ENCODE peak calls at places on chromosomes 2 and 18, in ten cellular contexts. One of them, this sample, is unnamed.
A peak's percentile ranks its signal among the peaks of the same experiment; 100 is the strongest.

GRCh38 chr2:210199186-210199765 is 26.0 kb downstream of the ACADL start:
- DNase-seq in retinal pigment epithelial cell: no peak
- DNase-seq in esophagus muscularis mucosa: no peak
- DNase-seq in AG10803: peak; percentile 25
- DNase-seq in HL-60: no peak
- DNase-seq in CD8-positive, alpha-beta T cell: no peak
- DNase-seq in AG04450: no peak
- DNase-seq in cardiac muscle cell: peak; percentile 42
- DNase-seq in thyroid gland: no peak
- DNase-seq in SK-N-SH: no peak
- DNase-seq in this sample: no peak

GRCh38 chr18:8960740-8961657 is 141.5 kb upstream of the NDUFV2 start:
- DNase-seq in retinal pigment epithelial cell: no peak
- DNase-seq in esophagus muscularis mucosa: no peak
- DNase-seq in AG10803: peak; percentile 74
- DNase-seq in HL-60: no peak
- DNase-seq in CD8-positive, alpha-beta T cell: no peak
- DNase-seq in AG04450: no peak
- DNase-seq in cardiac muscle cell: peak; percentile 53
- DNase-seq in thyroid gland: no peak
- DNase-seq in SK-N-SH: no peak
- DNase-seq in this sample: peak; percentile 68

GRCh38 chr2:203685081-203685621 is 21.3 kb upstream of the CD28 start:
- DNase-seq in retinal pigment epithelial cell: peak; percentile 56
- DNase-seq in esophagus muscularis mucosa: peak; percentile 42
- DNase-seq in AG10803: peak; percentile 99
- DNase-seq in HL-60: no peak
- DNase-seq in CD8-positive, alpha-beta T cell: no peak
- DNase-seq in AG04450: peak; percentile 66
- DNase-seq in cardiac muscle cell: peak; percentile 96
- DNase-seq in thyroid gland: no peak
- DNase-seq in SK-N-SH: no peak
- DNase-seq in this sample: peak; percentile 48

GRCh38 chr2:79437416-79438281 is 75.2 kb upstream of the CTNNA2 start:
- DNase-seq in retinal pigment epithelial cell: no peak
- DNase-seq in esophagus muscularis mucosa: no peak
- DNase-seq in AG10803: no peak
- DNase-seq in HL-60: no peak
- DNase-seq in CD8-positive, alpha-beta T cell: no peak
- DNase-seq in AG04450: no peak
- DNase-seq in cardiac muscle cell: no peak
- DNase-seq in thyroid gland: no peak
- DNase-seq in SK-N-SH: no peak
- DNase-seq in this sample: no peak

GRCh38 chr2:203327582-203327917 is 644 bp upstream of the ABI2 start:
- DNase-seq in retinal pigment epithelial cell: no peak
- DNase-seq in esophagus muscularis mucosa: no peak
- DNase-seq in AG10803: no peak
- DNase-seq in HL-60: no peak
- DNase-seq in CD8-positive, alpha-beta T cell: no peak
- DNase-seq in AG04450: no peak
- DNase-seq in cardiac muscle cell: no peak
- DNase-seq in thyroid gland: no peak
- DNase-seq in SK-N-SH: peak; percentile 52
- DNase-seq in this sample: no peak

GRCh38 chr18:45107425-45107824 is 426.7 kb downstream of the SETBP1 start:
- DNase-seq in retinal pigment epithelial cell: no peak
- DNase-seq in esophagus muscularis mucosa: no peak
- DNase-seq in AG10803: peak; percentile 93
- DNase-seq in HL-60: no peak
- DNase-seq in CD8-positive, alpha-beta T cell: no peak
- DNase-seq in AG04450: no peak
- DNase-seq in cardiac muscle cell: peak; percentile 76
- DNase-seq in thyroid gland: no peak
- DNase-seq in SK-N-SH: no peak
- DNase-seq in this sample: no peak

GRCh38 chr2:25286025-25286400 is 55.7 kb downstream of the DNMT3A start:
- DNase-seq in retinal pigment epithelial cell: no peak
- DNase-seq in esophagus muscularis mucosa: no peak
- DNase-seq in AG10803: no peak
- DNase-seq in HL-60: no peak
- DNase-seq in CD8-positive, alpha-beta T cell: peak; percentile 88
- DNase-seq in AG04450: no peak
- DNase-seq in cardiac muscle cell: no peak
- DNase-seq in thyroid gland: peak; percentile 27
- DNase-seq in SK-N-SH: peak; percentile 79
- DNase-seq in this sample: no peak

GRCh38 chr18:44579028-44579692 is 101.5 kb upstream of the SETBP1 start:
- DNase-seq in retinal pigment epithelial cell: no peak
- DNase-seq in esophagus muscularis mucosa: no peak
- DNase-seq in AG10803: no peak
- DNase-seq in HL-60: no peak
- DNase-seq in CD8-positive, alpha-beta T cell: no peak
- DNase-seq in AG04450: no peak
- DNase-seq in cardiac muscle cell: peak; percentile 45
- DNase-seq in thyroid gland: no peak
- DNase-seq in SK-N-SH: peak; percentile 53
- DNase-seq in this sample: no peak

GRCh38 chr2:151021747-151022450 is 239.8 kb downstream of the RBM43 start:
- DNase-seq in retinal pigment epithelial cell: no peak
- DNase-seq in esophagus muscularis mucosa: no peak
- DNase-seq in AG10803: peak; percentile 13
- DNase-seq in HL-60: no peak
- DNase-seq in CD8-positive, alpha-beta T cell: no peak
- DNase-seq in AG04450: no peak
- DNase-seq in cardiac muscle cell: peak; percentile 55
- DNase-seq in thyroid gland: no peak
- DNase-seq in SK-N-SH: no peak
- DNase-seq in this sample: no peak

GRCh38 chr2:30024281-30024680 is 102.9 kb upstream of the ALK start:
- DNase-seq in retinal pigment epithelial cell: no peak
- DNase-seq in esophagus muscularis mucosa: peak; percentile 75
- DNase-seq in AG10803: no peak
- DNase-seq in HL-60: no peak
- DNase-seq in CD8-positive, alpha-beta T cell: no peak
- DNase-seq in AG04450: no peak
- DNase-seq in cardiac muscle cell: no peak
- DNase-seq in thyroid gland: no peak
- DNase-seq in SK-N-SH: no peak
- DNase-seq in this sample: no peak

GRCh38 chr2:9970386-9971044 is 19.0 kb downstream of the GRHL1 start:
- DNase-seq in retinal pigment epithelial cell: no peak
- DNase-seq in esophagus muscularis mucosa: no peak
- DNase-seq in AG10803: peak; percentile 16
- DNase-seq in HL-60: no peak
- DNase-seq in CD8-positive, alpha-beta T cell: no peak
- DNase-seq in AG04450: no peak
- DNase-seq in cardiac muscle cell: no peak
- DNase-seq in thyroid gland: no peak
- DNase-seq in SK-N-SH: no peak
- DNase-seq in this sample: no peak

GRCh38 chr2:234289789-234290188 is 207.1 kb downstream of the ARL4C start:
- DNase-seq in retinal pigment epithelial cell: no peak
- DNase-seq in esophagus muscularis mucosa: no peak
- DNase-seq in AG10803: peak; percentile 87
- DNase-seq in HL-60: peak; percentile 24
- DNase-seq in CD8-positive, alpha-beta T cell: no peak
- DNase-seq in AG04450: peak; percentile 73
- DNase-seq in cardiac muscle cell: peak; percentile 74
- DNase-seq in thyroid gland: no peak
- DNase-seq in SK-N-SH: no peak
- DNase-seq in this sample: peak; percentile 74

GRCh38 chr2:80363951-80364350 is 59.4 kb upstream of the LRRTM1 start:
- DNase-seq in retinal pigment epithelial cell: no peak
- DNase-seq in esophagus muscularis mucosa: no peak
- DNase-seq in AG10803: no peak
- DNase-seq in HL-60: no peak
- DNase-seq in CD8-positive, alpha-beta T cell: no peak
- DNase-seq in AG04450: no peak
- DNase-seq in cardiac muscle cell: no peak
- DNase-seq in thyroid gland: no peak
- DNase-seq in SK-N-SH: no peak
- DNase-seq in this sample: no peak

GRCh38 chr2:36223259-36223658 is 132.3 kb upstream of the CRIM1 start:
- DNase-seq in retinal pigment epithelial cell: no peak
- DNase-seq in esophagus muscularis mucosa: no peak
- DNase-seq in AG10803: no peak
- DNase-seq in HL-60: no peak
- DNase-seq in CD8-positive, alpha-beta T cell: no peak
- DNase-seq in AG04450: no peak
- DNase-seq in cardiac muscle cell: no peak
- DNase-seq in thyroid gland: no peak
- DNase-seq in SK-N-SH: no peak
- DNase-seq in this sample: no peak

GRCh38 chr2:217643814-217644301 is 358.9 kb downstream of the TNS1 start:
- DNase-seq in retinal pigment epithelial cell: no peak
- DNase-seq in esophagus muscularis mucosa: no peak
- DNase-seq in AG10803: no peak
- DNase-seq in HL-60: no peak
- DNase-seq in CD8-positive, alpha-beta T cell: no peak
- DNase-seq in AG04450: no peak
- DNase-seq in cardiac muscle cell: no peak
- DNase-seq in thyroid gland: no peak
- DNase-seq in SK-N-SH: no peak
- DNase-seq in this sample: no peak

GRCh38 chr2:65420712-65421431 is 11.5 kb downstream of the SPRED2 start:
- DNase-seq in retinal pigment epithelial cell: peak; percentile 24
- DNase-seq in esophagus muscularis mucosa: no peak
- DNase-seq in AG10803: peak; percentile 58
- DNase-seq in HL-60: no peak
- DNase-seq in CD8-positive, alpha-beta T cell: no peak
- DNase-seq in AG04450: peak; percentile 38
- DNase-seq in cardiac muscle cell: peak; percentile 60
- DNase-seq in thyroid gland: peak; percentile 41
- DNase-seq in SK-N-SH: no peak
- DNase-seq in this sample: peak; percentile 39
- H3K4me3 ChIP-seq in retinal pigment epithelial cell: no peak overlapping the region
- H3K4me3 ChIP-seq in esophagus muscularis mucosa: no peak overlapping the region
- H3K4me3 ChIP-seq in AG10803: no peak overlapping the region
- H3K4me3 ChIP-seq in HL-60: no peak overlapping the region
- H3K4me3 ChIP-seq in CD8-positive, alpha-beta T cell: no peak overlapping the region
- H3K4me3 ChIP-seq in AG04450: no peak overlapping the region
- H3K4me3 ChIP-seq in cardiac muscle cell: no peak overlapping the region
- H3K4me3 ChIP-seq in thyroid gland: no peak overlapping the region
- H3K4me3 ChIP-seq in SK-N-SH: no peak overlapping the region
- H3K4me3 ChIP-seq in this sample: no peak overlapping the region

DNA sequence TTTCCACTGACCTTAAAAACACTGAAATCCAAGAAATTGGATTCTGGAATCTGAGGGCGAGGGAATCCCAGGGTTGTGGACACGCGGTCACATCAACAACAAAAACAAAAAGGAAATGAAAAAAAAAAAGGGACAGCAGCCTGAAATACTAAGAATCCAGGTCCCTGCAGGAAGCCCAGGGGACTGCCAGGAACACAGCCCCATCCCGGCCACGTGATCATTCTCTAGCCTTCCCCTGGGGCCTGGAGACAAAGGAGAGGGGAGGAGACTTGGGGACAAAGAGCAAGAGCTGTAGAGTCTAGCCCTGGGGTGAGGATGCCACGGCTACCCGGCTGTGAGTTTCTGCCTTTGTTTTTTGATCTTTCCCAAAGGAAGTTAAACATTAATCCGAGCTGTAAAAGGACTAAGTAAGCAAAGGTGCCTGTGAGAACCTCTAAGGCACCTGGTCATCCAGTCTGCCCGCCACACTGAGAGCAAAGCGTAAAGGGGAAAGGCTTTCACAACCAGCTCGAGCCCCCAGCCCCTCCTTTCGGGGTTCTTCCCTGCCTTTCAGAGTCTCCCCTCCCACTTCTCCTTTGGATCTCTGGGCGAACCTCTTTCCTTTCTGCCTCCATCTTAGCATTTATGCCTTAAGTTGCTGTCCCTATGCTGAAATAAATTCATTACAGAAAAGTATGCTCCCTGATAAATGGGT is 57.9 kb upstream of the MSH2 start:
- DNase-seq in retinal pigment epithelial cell: peak; percentile 63
- DNase-seq in esophagus muscularis mucosa: no peak
- DNase-seq in AG10803: peak; percentile 54
- DNase-seq in HL-60: no peak
- DNase-seq in CD8-positive, alpha-beta T cell: no peak
- DNase-seq in AG04450: no peak
- DNase-seq in cardiac muscle cell: peak; percentile 72
- DNase-seq in thyroid gland: peak; percentile 88
- DNase-seq in SK-N-SH: peak; percentile 95
- DNase-seq in this sample: peak; percentile 91
- TF ChIP-seq CTCF in retinal pigment epithelial cell: peak; percentile 16
- TF ChIP-seq CTCF in esophagus muscularis mucosa: no peak
- TF ChIP-seq CTCF in AG10803: peak; percentile 20
- TF ChIP-seq CTCF in HL-60: no peak
- TF ChIP-seq CTCF in CD8-positive, alpha-beta T cell: no peak
- TF ChIP-seq CTCF in AG04450: peak; percentile 25
- TF ChIP-seq CTCF in cardiac muscle cell: no peak
- TF ChIP-seq CTCF in thyroid gland: no peak
- TF ChIP-seq CTCF in SK-N-SH: peak; percentile 36
- TF ChIP-seq CTCF in this sample: no peak

DNA sequence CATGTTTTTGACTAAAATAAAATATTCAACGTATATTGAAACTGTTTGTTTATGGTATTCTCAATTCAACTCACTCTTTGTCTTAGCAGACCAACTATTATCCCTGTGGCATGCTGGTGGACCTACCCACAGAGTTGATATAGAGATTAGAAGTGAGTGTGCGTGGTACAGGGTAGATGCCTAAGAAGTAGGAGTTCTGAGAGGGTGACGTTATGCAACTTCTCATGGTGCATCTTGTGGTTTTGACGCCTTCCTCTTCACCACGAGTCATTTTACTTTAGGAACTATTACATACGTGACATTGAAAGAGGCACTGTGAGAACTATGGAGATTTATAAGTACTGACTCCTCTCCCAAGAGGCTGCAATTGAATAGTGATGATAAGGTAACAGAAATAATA is 26.6 kb upstream of the NAPG start:
- DNase-seq in retinal pigment epithelial cell: no peak
- DNase-seq in esophagus muscularis mucosa: no peak
- DNase-seq in AG10803: no peak
- DNase-seq in HL-60: peak; percentile 52
- DNase-seq in CD8-positive, alpha-beta T cell: no peak
- DNase-seq in AG04450: no peak
- DNase-seq in cardiac muscle cell: no peak
- DNase-seq in thyroid gland: no peak
- DNase-seq in SK-N-SH: no peak
- DNase-seq in this sample: no peak
- H3K4me3 ChIP-seq in retinal pigment epithelial cell: no peak overlapping the region
- H3K4me3 ChIP-seq in esophagus muscularis mucosa: no peak overlapping the region
- H3K4me3 ChIP-seq in AG10803: no peak overlapping the region
- H3K4me3 ChIP-seq in HL-60: no peak overlapping the region
- H3K4me3 ChIP-seq in CD8-positive, alpha-beta T cell: no peak overlapping the region
- H3K4me3 ChIP-seq in AG04450: no peak overlapping the region
- H3K4me3 ChIP-seq in cardiac muscle cell: no peak overlapping the region
- H3K4me3 ChIP-seq in thyroid gland: no peak overlapping the region
- H3K4me3 ChIP-seq in SK-N-SH: no peak overlapping the region
- H3K4me3 ChIP-seq in this sample: no peak overlapping the region

DNA sequence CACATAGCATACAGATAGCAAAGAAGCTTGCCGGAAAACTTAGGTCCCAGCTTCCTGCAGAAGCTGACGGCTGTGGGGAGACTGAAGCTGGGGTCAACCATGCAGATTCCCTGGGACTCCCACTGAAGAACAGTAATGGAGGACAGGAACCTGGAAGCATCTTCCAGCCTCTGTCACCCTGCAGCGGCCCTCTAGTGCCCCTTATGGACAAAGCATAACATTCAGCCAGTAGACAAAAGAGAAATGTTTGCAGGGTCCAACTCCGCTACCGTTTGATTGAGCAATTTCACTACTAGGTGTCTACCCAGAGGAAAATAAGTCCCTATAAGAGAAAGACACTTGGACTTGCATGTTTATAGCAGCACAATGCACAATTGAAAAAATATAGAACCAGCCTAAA is 460.6 kb downstream of the CNTNAP5 start:
- DNase-seq in retinal pigment epithelial cell: no peak
- DNase-seq in esophagus muscularis mucosa: no peak
- DNase-seq in AG10803: no peak
- DNase-seq in HL-60: no peak
- DNase-seq in CD8-positive, alpha-beta T cell: no peak
- DNase-seq in AG04450: no peak
- DNase-seq in cardiac muscle cell: no peak
- DNase-seq in thyroid gland: no peak
- DNase-seq in SK-N-SH: no peak
- DNase-seq in this sample: no peak
- TF ChIP-seq CTCF in retinal pigment epithelial cell: peak; percentile 12
- TF ChIP-seq CTCF in esophagus muscularis mucosa: no peak
- TF ChIP-seq CTCF in AG10803: no peak
- TF ChIP-seq CTCF in HL-60: no peak
- TF ChIP-seq CTCF in CD8-positive, alpha-beta T cell: no peak
- TF ChIP-seq CTCF in AG04450: no peak
- TF ChIP-seq CTCF in cardiac muscle cell: peak; percentile 3
- TF ChIP-seq CTCF in thyroid gland: no peak
- TF ChIP-seq CTCF in SK-N-SH: no peak
- TF ChIP-seq CTCF in this sample: no peak